ENCODE peak calls at places on chromosomes 3 and 15, in eight cellular contexts. One of them, this sample, is unnamed.

GRCh38 chr15:51338496-51338895 is at the start of gene CYP19A1:
- DNase-seq in frontal cortex: no peak
- DNase-seq in NCI-H2081: no peak
- DNase-seq in neuronal stem cell: no peak
- DNase-seq in endothelial cell: no peak
- DNase-seq in activated CD4-positive, alpha-beta T cell treated with anti-CD3 and anti-CD28 coated beads, Interleukin-2, amount 10 ng/mL, durations not matched to agents 7 days and 5 days: no peak
- DNase-seq in GM03348: no peak
- DNase-seq in HS-5: no peak
- DNase-seq in this sample: no peak

GRCh38 chr3:141940204-141940776 is 63.8 kb downstream of the ATP1B3 start:
- DNase-seq in neuronal stem cell: no peak
- DNase-seq in frontal cortex: peak; percentile 35
- DNase-seq in NCI-H2081: peak; percentile 68
- DNase-seq in activated CD4-positive, alpha-beta T cell treated with anti-CD3 and anti-CD28 coated beads, Interleukin-2, amount 10 ng/mL, durations not matched to agents 7 days and 5 days: no peak
- DNase-seq in HS-5: peak; percentile 89
- DNase-seq in GM03348: peak; percentile 60
- DNase-seq in endothelial cell: no peak
- DNase-seq in this sample: no peak

GRCh38 chr3:72628065-72628464 is 220.2 kb downstream of the SHQ1 start:
- DNase-seq in HS-5: no peak
- DNase-seq in endothelial cell: no peak
- DNase-seq in frontal cortex: no peak
- DNase-seq in activated CD4-positive, alpha-beta T cell treated with anti-CD3 and anti-CD28 coated beads, Interleukin-2, amount 10 ng/mL, durations not matched to agents 7 days and 5 days: no peak
- DNase-seq in NCI-H2081: no peak
- DNase-seq in GM03348: no peak
- DNase-seq in neuronal stem cell: no peak
- DNase-seq in this sample: no peak

GRCh38 chr3:14652-15051 is 181.9 kb upstream of the CHL1 start:
- DNase-seq in activated CD4-positive, alpha-beta T cell treated with anti-CD3 and anti-CD28 coated beads, Interleukin-2, amount 10 ng/mL, durations not matched to agents 7 days and 5 days: no peak
- DNase-seq in frontal cortex: no peak
- DNase-seq in HS-5: no peak
- DNase-seq in NCI-H2081: no peak
- DNase-seq in GM03348: no peak
- DNase-seq in endothelial cell: no peak
- DNase-seq in neuronal stem cell: no peak
- DNase-seq in this sample: no peak

GRCh38 chr3:37163262-37164020 is 10.9 kb downstream of the LRRFIP2 start:
- DNase-seq in neuronal stem cell: no peak
- DNase-seq in endothelial cell: peak; percentile 12
- DNase-seq in activated CD4-positive, alpha-beta T cell treated with anti-CD3 and anti-CD28 coated beads, Interleukin-2, amount 10 ng/mL, durations not matched to agents 7 days and 5 days: peak; percentile 13
- DNase-seq in HS-5: peak; percentile 91
- DNase-seq in GM03348: peak; percentile 79
- DNase-seq in NCI-H2081: no peak
- DNase-seq in frontal cortex: no peak
- DNase-seq in this sample: no peak

GRCh38 chr15:73346735-73347312 is 21.9 kb downstream of the HCN4 start:
- DNase-seq in activated CD4-positive, alpha-beta T cell treated with anti-CD3 and anti-CD28 coated beads, Interleukin-2, amount 10 ng/mL, durations not matched to agents 7 days and 5 days: peak; percentile 73
- DNase-seq in endothelial cell: peak; percentile 78
- DNase-seq in neuronal stem cell: peak; percentile 74
- DNase-seq in GM03348: peak; percentile 40
- DNase-seq in HS-5: no peak
- DNase-seq in NCI-H2081: no peak
- DNase-seq in frontal cortex: no peak
- DNase-seq in this sample: no peak

GRCh38 chr3:69848113-69848512 is 108.8 kb downstream of the MITF start:
- DNase-seq in activated CD4-positive, alpha-beta T cell treated with anti-CD3 and anti-CD28 coated beads, Interleukin-2, amount 10 ng/mL, durations not matched to agents 7 days and 5 days: no peak
- DNase-seq in HS-5: no peak
- DNase-seq in endothelial cell: no peak
- DNase-seq in frontal cortex: no peak
- DNase-seq in NCI-H2081: no peak
- DNase-seq in GM03348: no peak
- DNase-seq in neuronal stem cell: no peak
- DNase-seq in this sample: no peak

GRCh38 chr15:68578175-68578959 is 426 bp upstream of the CORO2B start:
- DNase-seq in frontal cortex: peak; percentile 78
- DNase-seq in neuronal stem cell: no peak
- DNase-seq in endothelial cell: peak; percentile 75
- DNase-seq in GM03348: peak; percentile 90
- DNase-seq in NCI-H2081: peak; percentile 39
- DNase-seq in activated CD4-positive, alpha-beta T cell treated with anti-CD3 and anti-CD28 coated beads, Interleukin-2, amount 10 ng/mL, durations not matched to agents 7 days and 5 days: peak; percentile 13
- DNase-seq in HS-5: no peak
- DNase-seq in this sample: no peak

GRCh38 chr3:197256836-197257444 is 41.5 kb downstream of the DLG1 start:
- DNase-seq in activated CD4-positive, alpha-beta T cell treated with anti-CD3 and anti-CD28 coated beads, Interleukin-2, amount 10 ng/mL, durations not matched to agents 7 days and 5 days: peak; percentile 57
- DNase-seq in frontal cortex: no peak
- DNase-seq in endothelial cell: peak; percentile 24
- DNase-seq in HS-5: peak; percentile 29
- DNase-seq in neuronal stem cell: no peak
- DNase-seq in NCI-H2081: peak; percentile 20
- DNase-seq in GM03348: peak; percentile 25
- DNase-seq in this sample: no peak

GRCh38 chr3:76942096-76942495 is 97.8 kb upstream of the ROBO2 start:
- DNase-seq in NCI-H2081: no peak
- DNase-seq in activated CD4-positive, alpha-beta T cell treated with anti-CD3 and anti-CD28 coated beads, Interleukin-2, amount 10 ng/mL, durations not matched to agents 7 days and 5 days: no peak
- DNase-seq in endothelial cell: no peak
- DNase-seq in GM03348: no peak
- DNase-seq in HS-5: no peak
- DNase-seq in frontal cortex: no peak
- DNase-seq in neuronal stem cell: no peak
- DNase-seq in this sample: no peak

GRCh38 chr3:134054231-134054630 is 24.5 kb upstream of the SLCO2A1 start:
- DNase-seq in endothelial cell: no peak
- DNase-seq in HS-5: no peak
- DNase-seq in GM03348: no peak
- DNase-seq in NCI-H2081: no peak
- DNase-seq in neuronal stem cell: no peak
- DNase-seq in frontal cortex: no peak
- DNase-seq in activated CD4-positive, alpha-beta T cell treated with anti-CD3 and anti-CD28 coated beads, Interleukin-2, amount 10 ng/mL, durations not matched to agents 7 days and 5 days: no peak
- DNase-seq in this sample: no peak

GRCh38 chr3:166360702-166361101 is 523.5 kb upstream of the BCHE start:
- DNase-seq in NCI-H2081: no peak
- DNase-seq in neuronal stem cell: no peak
- DNase-seq in activated CD4-positive, alpha-beta T cell treated with anti-CD3 and anti-CD28 coated beads, Interleukin-2, amount 10 ng/mL, durations not matched to agents 7 days and 5 days: no peak
- DNase-seq in GM03348: no peak
- DNase-seq in frontal cortex: no peak
- DNase-seq in HS-5: no peak
- DNase-seq in endothelial cell: no peak
- DNase-seq in this sample: no peak

GRCh38 chr15:77964193-77964592 is 113.3 kb downstream of the TBC1D2B start:
- DNase-seq in NCI-H2081: no peak
- DNase-seq in HS-5: no peak
- DNase-seq in neuronal stem cell: no peak
- DNase-seq in activated CD4-positive, alpha-beta T cell treated with anti-CD3 and anti-CD28 coated beads, Interleukin-2, amount 10 ng/mL, durations not matched to agents 7 days and 5 days: no peak
- DNase-seq in GM03348: no peak
- DNase-seq in endothelial cell: no peak
- DNase-seq in frontal cortex: no peak
- DNase-seq in this sample: no peak

GRCh38 chr3:73255609-73256029 is 194.2 kb downstream of the EBLN2 start:
- DNase-seq in activated CD4-positive, alpha-beta T cell treated with anti-CD3 and anti-CD28 coated beads, Interleukin-2, amount 10 ng/mL, durations not matched to agents 7 days and 5 days: no peak
- DNase-seq in endothelial cell: no peak
- DNase-seq in neuronal stem cell: no peak
- DNase-seq in NCI-H2081: no peak
- DNase-seq in GM03348: peak; percentile 52
- DNase-seq in frontal cortex: no peak
- DNase-seq in HS-5: peak; percentile 42
- DNase-seq in this sample: no peak

This sample was measured in D721Med.